ENCODE peak calls at places on chromosomes 12 and 14, in five cellular contexts. One of them, this sample, is unnamed.
A peak's percentile ranks its signal among the peaks of the same experiment; 100 is the strongest.

GRCh38 chr12:96187675-96188355 is 6.4 kb upstream of the ELK3 start:
- DNase-seq in activated CD4-positive, alpha-beta T cell treated with anti-CD3 and anti-CD28 coated beads for 24 hours: no peak
- DNase-seq in HuH-7.5: no peak
- DNase-seq in endothelial cell: no peak
- DNase-seq in activated T-helper 1 cell treated with Interleukin-2 at 50 U/mL for 16 hours: no peak
- DNase-seq in this sample: no peak

GRCh38 chr14:54627718-54628345 is 60.9 kb downstream of the SAMD4A start:
- DNase-seq in activated CD4-positive, alpha-beta T cell treated with anti-CD3 and anti-CD28 coated beads for 24 hours: no peak
- DNase-seq in HuH-7.5: no peak
- DNase-seq in endothelial cell: peak; percentile 57
- DNase-seq in activated T-helper 1 cell treated with Interleukin-2 at 50 U/mL for 16 hours: no peak
- DNase-seq in this sample: peak; percentile 80

GRCh38 chr14:93543766-93544165 is 113.0 kb downstream of the UNC79 start:
- DNase-seq in activated CD4-positive, alpha-beta T cell treated with anti-CD3 and anti-CD28 coated beads for 24 hours: no peak
- DNase-seq in HuH-7.5: peak; percentile 11
- DNase-seq in endothelial cell: no peak
- DNase-seq in activated T-helper 1 cell treated with Interleukin-2 at 50 U/mL for 16 hours: no peak
- DNase-seq in this sample: peak; percentile 10

GRCh38 chr14:55102141-55102547 is 26.9 kb upstream of the LGALS3 start:
- DNase-seq in activated CD4-positive, alpha-beta T cell treated with anti-CD3 and anti-CD28 coated beads for 24 hours: no peak
- DNase-seq in HuH-7.5: no peak
- DNase-seq in endothelial cell: no peak
- DNase-seq in activated T-helper 1 cell treated with Interleukin-2 at 50 U/mL for 16 hours: peak; percentile 20
- DNase-seq in this sample: peak; percentile 100

GRCh38 chr12:80837342-80837978 is 100.3 kb downstream of the LIN7A start:
- DNase-seq in activated CD4-positive, alpha-beta T cell treated with anti-CD3 and anti-CD28 coated beads for 24 hours: no peak
- DNase-seq in HuH-7.5: no peak
- DNase-seq in endothelial cell: peak; percentile 28
- DNase-seq in activated T-helper 1 cell treated with Interleukin-2 at 50 U/mL for 16 hours: no peak
- DNase-seq in this sample: peak; percentile 66

GRCh38 chr12:49968431-49968830 is 4.3 kb upstream of the AQP6 start:
- DNase-seq in activated CD4-positive, alpha-beta T cell treated with anti-CD3 and anti-CD28 coated beads for 24 hours: no peak
- DNase-seq in HuH-7.5: no peak
- DNase-seq in endothelial cell: no peak
- DNase-seq in activated T-helper 1 cell treated with Interleukin-2 at 50 U/mL for 16 hours: no peak
- DNase-seq in this sample: no peak

GRCh38 chr14:75095690-75096089 is 26.2 kb downstream of the ZC2HC1C start:
- DNase-seq in activated CD4-positive, alpha-beta T cell treated with anti-CD3 and anti-CD28 coated beads for 24 hours: no peak
- DNase-seq in HuH-7.5: no peak
- DNase-seq in endothelial cell: no peak
- DNase-seq in activated T-helper 1 cell treated with Interleukin-2 at 50 U/mL for 16 hours: no peak
- DNase-seq in this sample: no peak

GRCh38 chr14:52391866-52392600 is 77.9 kb downstream of the PTGER2 start:
- DNase-seq in activated CD4-positive, alpha-beta T cell treated with anti-CD3 and anti-CD28 coated beads for 24 hours: no peak
- DNase-seq in HuH-7.5: no peak
- DNase-seq in endothelial cell: no peak
- DNase-seq in activated T-helper 1 cell treated with Interleukin-2 at 50 U/mL for 16 hours: no peak
- DNase-seq in this sample: peak; percentile 21

GRCh38 chr12:108193922-108194321 is 64.8 kb downstream of the WSCD2 start:
- DNase-seq in activated CD4-positive, alpha-beta T cell treated with anti-CD3 and anti-CD28 coated beads for 24 hours: peak; percentile 6
- DNase-seq in HuH-7.5: peak; percentile 44
- DNase-seq in endothelial cell: peak; percentile 49
- DNase-seq in activated T-helper 1 cell treated with Interleukin-2 at 50 U/mL for 16 hours: no peak
- DNase-seq in this sample: peak; percentile 36

GRCh38 chr12:55676707-55677106 is 31.0 kb downstream of the ITGA7 start:
- DNase-seq in activated CD4-positive, alpha-beta T cell treated with anti-CD3 and anti-CD28 coated beads for 24 hours: no peak
- DNase-seq in HuH-7.5: no peak
- DNase-seq in endothelial cell: no peak
- DNase-seq in activated T-helper 1 cell treated with Interleukin-2 at 50 U/mL for 16 hours: no peak
- DNase-seq in this sample: no peak

GRCh38 chr14:90536092-90536491 is 139.3 kb downstream of the CALM1 start:
- DNase-seq in activated CD4-positive, alpha-beta T cell treated with anti-CD3 and anti-CD28 coated beads for 24 hours: no peak
- DNase-seq in HuH-7.5: no peak
- DNase-seq in endothelial cell: no peak
- DNase-seq in activated T-helper 1 cell treated with Interleukin-2 at 50 U/mL for 16 hours: no peak
- DNase-seq in this sample: peak; percentile 65

GRCh38 chr12:53122961-53123468 is 19.7 kb downstream of the SOAT2 start:
- DNase-seq in activated CD4-positive, alpha-beta T cell treated with anti-CD3 and anti-CD28 coated beads for 24 hours: no peak
- DNase-seq in HuH-7.5: no peak
- DNase-seq in endothelial cell: no peak
- DNase-seq in activated T-helper 1 cell treated with Interleukin-2 at 50 U/mL for 16 hours: no peak
- DNase-seq in this sample: no peak

GRCh38 chr12:111143216-111143756 is 222.9 kb upstream of the MYL2 start:
- DNase-seq in activated CD4-positive, alpha-beta T cell treated with anti-CD3 and anti-CD28 coated beads for 24 hours: no peak
- DNase-seq in HuH-7.5: no peak
- DNase-seq in endothelial cell: no peak
- DNase-seq in activated T-helper 1 cell treated with Interleukin-2 at 50 U/mL for 16 hours: no peak
- DNase-seq in this sample: no peak

GRCh38 chr12:29901585-29901984 is 117.8 kb upstream of the TMTC1 start:
- DNase-seq in activated CD4-positive, alpha-beta T cell treated with anti-CD3 and anti-CD28 coated beads for 24 hours: no peak
- DNase-seq in HuH-7.5: no peak
- DNase-seq in endothelial cell: no peak
- DNase-seq in activated T-helper 1 cell treated with Interleukin-2 at 50 U/mL for 16 hours: no peak
- DNase-seq in this sample: no peak

GRCh38 chr14:58637391-58638230 is at the start of gene DACT1:
- DNase-seq in activated CD4-positive, alpha-beta T cell treated with anti-CD3 and anti-CD28 coated beads for 24 hours: peak; percentile 47
- DNase-seq in HuH-7.5: no peak
- DNase-seq in endothelial cell: peak; percentile 54
- DNase-seq in activated T-helper 1 cell treated with Interleukin-2 at 50 U/mL for 16 hours: no peak
- DNase-seq in this sample: peak; percentile 86

GRCh38 chr12:93571360-93571853 is 1.1 kb upstream of the SOCS2 start:
- DNase-seq in activated CD4-positive, alpha-beta T cell treated with anti-CD3 and anti-CD28 coated beads for 24 hours: peak; percentile 54
- DNase-seq in HuH-7.5: peak; percentile 47
- DNase-seq in endothelial cell: peak; percentile 88
- DNase-seq in activated T-helper 1 cell treated with Interleukin-2 at 50 U/mL for 16 hours: peak; percentile 34
- DNase-seq in this sample: peak; percentile 57

GRCh38 chr12:62720661-62721330 is 214.2 kb downstream of the PPM1H start:
- DNase-seq in activated CD4-positive, alpha-beta T cell treated with anti-CD3 and anti-CD28 coated beads for 24 hours: no peak
- DNase-seq in HuH-7.5: no peak
- DNase-seq in endothelial cell: no peak
- DNase-seq in activated T-helper 1 cell treated with Interleukin-2 at 50 U/mL for 16 hours: no peak
- DNase-seq in this sample: no peak

GRCh38 chr14:98182385-98183055 is 1089.5 kb downstream of the BCL11B start:
- DNase-seq in activated CD4-positive, alpha-beta T cell treated with anti-CD3 and anti-CD28 coated beads for 24 hours: peak; percentile 60
- DNase-seq in HuH-7.5: no peak
- DNase-seq in endothelial cell: no peak
- DNase-seq in activated T-helper 1 cell treated with Interleukin-2 at 50 U/mL for 16 hours: no peak
- DNase-seq in this sample: no peak

GRCh38 chr12:46088040-46088439 is 97.7 kb upstream of the SCAF11 start:
- DNase-seq in activated CD4-positive, alpha-beta T cell treated with anti-CD3 and anti-CD28 coated beads for 24 hours: no peak
- DNase-seq in HuH-7.5: no peak
- DNase-seq in endothelial cell: no peak
- DNase-seq in activated T-helper 1 cell treated with Interleukin-2 at 50 U/mL for 16 hours: no peak
- DNase-seq in this sample: no peak

GRCh38 chr12:100656806-100657205 is 83.3 kb downstream of the GAS2L3 start:
- DNase-seq in activated CD4-positive, alpha-beta T cell treated with anti-CD3 and anti-CD28 coated beads for 24 hours: no peak
- DNase-seq in HuH-7.5: no peak
- DNase-seq in endothelial cell: no peak
- DNase-seq in activated T-helper 1 cell treated with Interleukin-2 at 50 U/mL for 16 hours: no peak
- DNase-seq in this sample: no peak

GRCh38 chr12:19018302-19018980 is 111.1 kb upstream of the PLEKHA5 start:
- DNase-seq in activated CD4-positive, alpha-beta T cell treated with anti-CD3 and anti-CD28 coated beads for 24 hours: no peak
- DNase-seq in HuH-7.5: no peak
- DNase-seq in endothelial cell: no peak
- DNase-seq in activated T-helper 1 cell treated with Interleukin-2 at 50 U/mL for 16 hours: no peak
- DNase-seq in this sample: peak; percentile 91

GRCh38 chr12:132530451-132530850 is 40.5 kb downstream of the FBRSL1 start:
- DNase-seq in activated CD4-positive, alpha-beta T cell treated with anti-CD3 and anti-CD28 coated beads for 24 hours: no peak
- DNase-seq in HuH-7.5: no peak
- DNase-seq in endothelial cell: no peak
- DNase-seq in activated T-helper 1 cell treated with Interleukin-2 at 50 U/mL for 16 hours: no peak
- DNase-seq in this sample: no peak

GRCh38 chr12:26378721-26379120 is 183.3 kb downstream of the SSPN start:
- DNase-seq in activated CD4-positive, alpha-beta T cell treated with anti-CD3 and anti-CD28 coated beads for 24 hours: no peak
- DNase-seq in HuH-7.5: no peak
- DNase-seq in endothelial cell: peak; percentile 18
- DNase-seq in activated T-helper 1 cell treated with Interleukin-2 at 50 U/mL for 16 hours: no peak
- DNase-seq in this sample: no peak

GRCh38 chr12:58011676-58012075 is 70.3 kb downstream of the ATP23 start:
- DNase-seq in activated CD4-positive, alpha-beta T cell treated with anti-CD3 and anti-CD28 coated beads for 24 hours: no peak
- DNase-seq in HuH-7.5: no peak
- DNase-seq in endothelial cell: no peak
- DNase-seq in activated T-helper 1 cell treated with Interleukin-2 at 50 U/mL for 16 hours: no peak
- DNase-seq in this sample: no peak

GRCh38 chr14:104865069-104865630 is at the start of gene CEP170B:
- DNase-seq in activated CD4-positive, alpha-beta T cell treated with anti-CD3 and anti-CD28 coated beads for 24 hours: no peak
- DNase-seq in HuH-7.5: peak; percentile 72
- DNase-seq in endothelial cell: peak; percentile 26
- DNase-seq in activated T-helper 1 cell treated with Interleukin-2 at 50 U/mL for 16 hours: peak; percentile 33
- DNase-seq in this sample: peak; percentile 63

GRCh38 chr14:25759251-25759650 is 709.3 kb upstream of the STXBP6 start:
- DNase-seq in activated CD4-positive, alpha-beta T cell treated with anti-CD3 and anti-CD28 coated beads for 24 hours: no peak
- DNase-seq in HuH-7.5: no peak
- DNase-seq in endothelial cell: no peak
- DNase-seq in activated T-helper 1 cell treated with Interleukin-2 at 50 U/mL for 16 hours: no peak
- DNase-seq in this sample: no peak

GRCh38 chr12:8455727-8456360 is at the start of gene CLEC6A:
- DNase-seq in activated CD4-positive, alpha-beta T cell treated with anti-CD3 and anti-CD28 coated beads for 24 hours: no peak
- DNase-seq in HuH-7.5: no peak
- DNase-seq in endothelial cell: no peak
- DNase-seq in activated T-helper 1 cell treated with Interleukin-2 at 50 U/mL for 16 hours: no peak
- DNase-seq in this sample: no peak

GRCh38 chr14:33332497-33332896 is 393.8 kb downstream of the NPAS3 start:
- DNase-seq in activated CD4-positive, alpha-beta T cell treated with anti-CD3 and anti-CD28 coated beads for 24 hours: no peak
- DNase-seq in HuH-7.5: no peak
- DNase-seq in endothelial cell: no peak
- DNase-seq in activated T-helper 1 cell treated with Interleukin-2 at 50 U/mL for 16 hours: no peak
- DNase-seq in this sample: no peak

GRCh38 chr14:99181804-99182520 is 90.0 kb downstream of the BCL11B start:
- DNase-seq in activated CD4-positive, alpha-beta T cell treated with anti-CD3 and anti-CD28 coated beads for 24 hours: no peak
- DNase-seq in HuH-7.5: no peak
- DNase-seq in endothelial cell: no peak
- DNase-seq in activated T-helper 1 cell treated with Interleukin-2 at 50 U/mL for 16 hours: no peak
- DNase-seq in this sample: no peak

GRCh38 chr14:100675664-100676063 is 51.0 kb upstream of the DLK1 start:
- DNase-seq in activated CD4-positive, alpha-beta T cell treated with anti-CD3 and anti-CD28 coated beads for 24 hours: no peak
- DNase-seq in HuH-7.5: no peak
- DNase-seq in endothelial cell: no peak
- DNase-seq in activated T-helper 1 cell treated with Interleukin-2 at 50 U/mL for 16 hours: no peak
- DNase-seq in this sample: no peak

GRCh38 chr14:98393527-98393926 is 878.5 kb downstream of the BCL11B start:
- DNase-seq in activated CD4-positive, alpha-beta T cell treated with anti-CD3 and anti-CD28 coated beads for 24 hours: no peak
- DNase-seq in HuH-7.5: no peak
- DNase-seq in endothelial cell: no peak
- DNase-seq in activated T-helper 1 cell treated with Interleukin-2 at 50 U/mL for 16 hours: no peak
- DNase-seq in this sample: no peak

GRCh38 chr12:124747426-124748161 is 116.1 kb downstream of the SCARB1 start:
- DNase-seq in activated CD4-positive, alpha-beta T cell treated with anti-CD3 and anti-CD28 coated beads for 24 hours: no peak
- DNase-seq in HuH-7.5: no peak
- DNase-seq in endothelial cell: no peak
- DNase-seq in activated T-helper 1 cell treated with Interleukin-2 at 50 U/mL for 16 hours: no peak
- DNase-seq in this sample: peak; percentile 76

GRCh38 chr14:76277586-76278130 is 98.3 kb upstream of the ESRRB start:
- DNase-seq in activated CD4-positive, alpha-beta T cell treated with anti-CD3 and anti-CD28 coated beads for 24 hours: no peak
- DNase-seq in HuH-7.5: no peak
- DNase-seq in endothelial cell: no peak
- DNase-seq in activated T-helper 1 cell treated with Interleukin-2 at 50 U/mL for 16 hours: no peak
- DNase-seq in this sample: no peak

GRCh38 chr12:117321572-117321971 is 39.9 kb downstream of the NOS1 start:
- DNase-seq in activated CD4-positive, alpha-beta T cell treated with anti-CD3 and anti-CD28 coated beads for 24 hours: no peak
- DNase-seq in HuH-7.5: no peak
- DNase-seq in endothelial cell: no peak
- DNase-seq in activated T-helper 1 cell treated with Interleukin-2 at 50 U/mL for 16 hours: no peak
- DNase-seq in this sample: no peak

GRCh38 chr14:75711796-75712211 is 50.8 kb downstream of the TTLL5 start:
- DNase-seq in activated CD4-positive, alpha-beta T cell treated with anti-CD3 and anti-CD28 coated beads for 24 hours: no peak
- DNase-seq in HuH-7.5: peak; percentile 23
- DNase-seq in endothelial cell: no peak
- DNase-seq in activated T-helper 1 cell treated with Interleukin-2 at 50 U/mL for 16 hours: no peak
- DNase-seq in this sample: peak; percentile 62

GRCh38 chr14:103130017-103130764 is 6.9 kb downstream of the TNFAIP2 start:
- DNase-seq in activated CD4-positive, alpha-beta T cell treated with anti-CD3 and anti-CD28 coated beads for 24 hours: no peak
- DNase-seq in HuH-7.5: no peak
- DNase-seq in endothelial cell: no peak
- DNase-seq in activated T-helper 1 cell treated with Interleukin-2 at 50 U/mL for 16 hours: no peak
- DNase-seq in this sample: no peak

GRCh38 chr14:91307046-91307445 is 62.5 kb upstream of the GPR68 start:
- DNase-seq in activated CD4-positive, alpha-beta T cell treated with anti-CD3 and anti-CD28 coated beads for 24 hours: no peak
- DNase-seq in HuH-7.5: no peak
- DNase-seq in endothelial cell: no peak
- DNase-seq in activated T-helper 1 cell treated with Interleukin-2 at 50 U/mL for 16 hours: no peak
- DNase-seq in this sample: no peak

This sample was measured in cardiac muscle cell.